ENCODE peak calls at places on chromosomes 2 and 18, in seven cellular contexts. One of them, this sample, is unnamed.

GRCh38 chr2:26678026-26678425 is 14.5 kb upstream of the KCNK3 start:
- DNase-seq in HepG2: no peak
- DNase-seq in fibroblast of lung: no peak
- DNase-seq in brain microvascular endothelial cell: no peak
- DNase-seq in Peyer's patch: no peak
- DNase-seq in IMR-90: no peak
- DNase-seq in neural progenitor cell: no peak
- DNase-seq in this sample: no peak

GRCh38 chr2:29731948-29732347 is 189.4 kb downstream of the ALK start:
- DNase-seq in Peyer's patch: no peak
- DNase-seq in brain microvascular endothelial cell: no peak
- DNase-seq in fibroblast of lung: no peak
- DNase-seq in IMR-90: no peak
- DNase-seq in neural progenitor cell: no peak
- DNase-seq in HepG2: no peak
- DNase-seq in this sample: no peak

GRCh38 chr2:202355993-202356505 is 20.1 kb upstream of the BMPR2 start:
- DNase-seq in IMR-90: no peak
- DNase-seq in Peyer's patch: no peak
- DNase-seq in fibroblast of lung: no peak
- DNase-seq in brain microvascular endothelial cell: no peak
- DNase-seq in neural progenitor cell: no peak
- DNase-seq in HepG2: no peak
- DNase-seq in this sample: no peak

GRCh38 chr2:191691016-191691725 is 13.2 kb downstream of the NABP1 start:
- DNase-seq in fibroblast of lung: peak; percentile 91
- DNase-seq in neural progenitor cell: peak; percentile 60
- DNase-seq in brain microvascular endothelial cell: peak; percentile 79
- DNase-seq in Peyer's patch: peak; percentile 51
- DNase-seq in IMR-90: peak; percentile 87
- DNase-seq in HepG2: peak; percentile 81
- DNase-seq in this sample: peak; percentile 88

GRCh38 chr18:28013064-28013463 is 163.9 kb downstream of the CDH2 start:
- DNase-seq in HepG2: peak; percentile 13
- DNase-seq in Peyer's patch: no peak
- DNase-seq in brain microvascular endothelial cell: no peak
- DNase-seq in IMR-90: peak; percentile 23
- DNase-seq in neural progenitor cell: no peak
- DNase-seq in fibroblast of lung: peak; percentile 52
- DNase-seq in this sample: peak; percentile 26

GRCh38 chr2:181876614-181877063 is 14.9 kb upstream of the ITPRID2 start:
- DNase-seq in fibroblast of lung: peak; percentile 51
- DNase-seq in brain microvascular endothelial cell: peak; percentile 70
- DNase-seq in Peyer's patch: no peak
- DNase-seq in IMR-90: peak; percentile 68
- DNase-seq in HepG2: no peak
- DNase-seq in neural progenitor cell: no peak
- DNase-seq in this sample: peak; percentile 56

GRCh38 chr2:165109915-165110314 is 93.9 kb downstream of the SCN3A start:
- DNase-seq in brain microvascular endothelial cell: no peak
- DNase-seq in fibroblast of lung: no peak
- DNase-seq in Peyer's patch: no peak
- DNase-seq in neural progenitor cell: no peak
- DNase-seq in IMR-90: no peak
- DNase-seq in HepG2: peak; percentile 29
- DNase-seq in this sample: no peak

GRCh38 chr2:122433123-122433754 is 677.8 kb downstream of the TSN start:
- DNase-seq in brain microvascular endothelial cell: no peak
- DNase-seq in neural progenitor cell: no peak
- DNase-seq in HepG2: peak; percentile 84
- DNase-seq in Peyer's patch: no peak
- DNase-seq in fibroblast of lung: no peak
- DNase-seq in IMR-90: no peak
- DNase-seq in this sample: no peak

GRCh38 chr2:46306320-46306719 is 9.1 kb downstream of the EPAS1 start:
- DNase-seq in neural progenitor cell: no peak
- DNase-seq in IMR-90: peak; percentile 37
- DNase-seq in HepG2: peak; percentile 97
- DNase-seq in fibroblast of lung: no peak
- DNase-seq in Peyer's patch: no peak
- DNase-seq in brain microvascular endothelial cell: no peak
- DNase-seq in this sample: no peak

GRCh38 chr2:213246665-213247281 is 37.5 kb upstream of the SPAG16 start:
- DNase-seq in fibroblast of lung: peak; percentile 73
- DNase-seq in neural progenitor cell: peak; percentile 68
- DNase-seq in Peyer's patch: peak; percentile 30
- DNase-seq in brain microvascular endothelial cell: no peak
- DNase-seq in HepG2: peak; percentile 48
- DNase-seq in IMR-90: peak; percentile 64
- DNase-seq in this sample: no peak

GRCh38 chr2:209334188-209335017 is 89.4 kb upstream of the MAP2 start:
- DNase-seq in Peyer's patch: peak; percentile 16
- DNase-seq in IMR-90: peak; percentile 37
- DNase-seq in neural progenitor cell: peak; percentile 78
- DNase-seq in brain microvascular endothelial cell: peak; percentile 46
- DNase-seq in fibroblast of lung: peak; percentile 69
- DNase-seq in HepG2: peak; percentile 53
- DNase-seq in this sample: peak; percentile 24

GRCh38 chr2:127535422-127535901 is at the start of gene MYO7B:
- DNase-seq in IMR-90: no peak
- DNase-seq in brain microvascular endothelial cell: no peak
- DNase-seq in neural progenitor cell: no peak
- DNase-seq in fibroblast of lung: no peak
- DNase-seq in Peyer's patch: no peak
- DNase-seq in HepG2: no peak
- DNase-seq in this sample: no peak

GRCh38 chr18:36075862-36076587 is 8.7 kb upstream of the RPRD1A start:
- DNase-seq in IMR-90: peak; percentile 89
- DNase-seq in fibroblast of lung: peak; percentile 91
- DNase-seq in neural progenitor cell: no peak
- DNase-seq in Peyer's patch: no peak
- DNase-seq in HepG2: peak; percentile 58
- DNase-seq in brain microvascular endothelial cell: peak; percentile 31
- DNase-seq in this sample: peak; percentile 37

GRCh38 chr18:73461780-73462059 is 593.9 kb upstream of the NETO1 start:
- DNase-seq in fibroblast of lung: peak; percentile 7
- DNase-seq in neural progenitor cell: no peak
- DNase-seq in brain microvascular endothelial cell: peak; percentile 15
- DNase-seq in IMR-90: peak; percentile 41
- DNase-seq in Peyer's patch: no peak
- DNase-seq in HepG2: no peak
- DNase-seq in this sample: peak; percentile 9

GRCh38 chr2:159617080-159617479 is 732 bp upstream of the BAZ2B start:
- DNase-seq in fibroblast of lung: no peak
- DNase-seq in IMR-90: no peak
- DNase-seq in neural progenitor cell: peak; percentile 39
- DNase-seq in HepG2: no peak
- DNase-seq in brain microvascular endothelial cell: no peak
- DNase-seq in Peyer's patch: no peak
- DNase-seq in this sample: no peak
- H3K4me3 ChIP-seq in fibroblast of lung: peak overlapping the region; percentile 77
- H3K4me3 ChIP-seq in IMR-90: peak overlapping the region; percentile 88
- H3K4me3 ChIP-seq in neural progenitor cell: peak overlapping the region; percentile 79
- H3K4me3 ChIP-seq in HepG2: peak overlapping the region; percentile 100
- H3K4me3 ChIP-seq in brain microvascular endothelial cell: peak overlapping the region; percentile 65
- H3K4me3 ChIP-seq in Peyer's patch: peak overlapping the region; percentile 75
- H3K4me3 ChIP-seq in this sample: peak overlapping the region; percentile 72

DNA sequence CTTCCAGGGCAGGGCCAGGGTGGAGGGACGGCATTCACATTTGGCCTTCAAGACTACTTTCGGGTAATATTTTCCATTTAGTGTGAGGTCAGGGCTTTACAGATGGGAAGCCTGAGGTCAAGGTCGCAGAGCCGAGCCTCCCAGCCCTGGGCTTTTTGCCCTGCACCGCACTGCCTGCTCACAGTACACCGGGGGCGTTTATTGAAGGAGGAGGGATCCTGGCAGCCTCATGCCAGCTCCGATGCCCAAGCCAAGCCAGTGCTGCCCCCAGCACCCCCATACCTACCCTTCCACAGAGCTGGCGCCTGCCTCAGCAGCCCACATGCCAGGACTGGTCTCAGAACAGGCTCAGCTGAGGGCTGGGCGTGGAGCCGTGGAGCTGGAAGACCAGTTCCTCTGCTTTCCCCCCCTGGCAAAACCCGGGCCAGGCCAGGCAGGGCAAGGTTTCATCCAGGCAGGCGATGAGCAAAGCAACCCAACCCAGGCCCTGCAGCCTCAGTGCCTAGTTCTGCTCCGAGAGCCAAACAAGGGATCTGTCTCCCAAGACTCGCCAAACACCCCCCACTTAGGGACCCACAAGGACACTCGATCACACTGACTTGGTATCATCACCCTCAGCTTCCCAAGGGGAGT is 11.9 kb downstream of the SDC1 start:
- DNase-seq in fibroblast of lung: no peak
- DNase-seq in IMR-90: no peak
- DNase-seq in Peyer's patch: no peak
- DNase-seq in neural progenitor cell: no peak
- DNase-seq in HepG2: no peak
- DNase-seq in brain microvascular endothelial cell: no peak
- DNase-seq in this sample: no peak
- TF ChIP-seq CTCF in fibroblast of lung: no peak
- TF ChIP-seq CTCF in IMR-90: no peak
- TF ChIP-seq CTCF in Peyer's patch: no peak
- TF ChIP-seq CTCF in neural progenitor cell: no peak
- TF ChIP-seq CTCF in HepG2: no peak
- TF ChIP-seq CTCF in brain microvascular endothelial cell: no peak
- TF ChIP-seq CTCF in this sample: no peak

GRCh38 chr2:148447877-148448276 is 196.7 kb upstream of the EPC2 start:
- DNase-seq in IMR-90: no peak
- DNase-seq in fibroblast of lung: no peak
- DNase-seq in neural progenitor cell: no peak
- DNase-seq in brain microvascular endothelial cell: no peak
- DNase-seq in Peyer's patch: no peak
- DNase-seq in HepG2: no peak
- DNase-seq in this sample: no peak
- H3K4me3 ChIP-seq in IMR-90: no peak overlapping the region
- H3K4me3 ChIP-seq in fibroblast of lung: no peak overlapping the region
- H3K4me3 ChIP-seq in neural progenitor cell: no peak overlapping the region
- H3K4me3 ChIP-seq in brain microvascular endothelial cell: no peak overlapping the region
- H3K4me3 ChIP-seq in Peyer's patch: no peak overlapping the region
- H3K4me3 ChIP-seq in HepG2: no peak overlapping the region
- H3K4me3 ChIP-seq in this sample: no peak overlapping the region

DNA sequence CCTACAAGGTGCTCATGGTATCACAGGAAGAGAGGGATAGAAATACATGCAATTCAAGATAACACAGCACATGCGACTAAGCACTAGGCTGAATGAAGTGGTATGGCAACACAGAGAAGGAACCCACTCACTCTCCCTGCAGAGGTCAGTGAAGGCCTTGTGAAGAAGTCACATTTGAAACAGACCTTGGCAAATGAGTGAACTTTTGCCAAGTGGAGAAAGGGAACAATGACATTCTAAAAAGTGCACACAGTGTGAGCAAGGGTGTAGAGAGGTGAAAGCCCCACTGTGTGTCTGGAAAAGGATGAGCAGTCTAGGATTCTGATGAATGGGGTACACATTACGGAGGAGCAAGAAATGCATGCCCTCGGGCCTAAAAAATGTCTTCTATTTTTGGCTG is 23.3 kb downstream of the KLF7 start:
- DNase-seq in IMR-90: no peak
- DNase-seq in HepG2: no peak
- DNase-seq in fibroblast of lung: no peak
- DNase-seq in brain microvascular endothelial cell: no peak
- DNase-seq in neural progenitor cell: no peak
- DNase-seq in Peyer's patch: no peak
- DNase-seq in this sample: no peak
- TF ChIP-seq CTCF in IMR-90: no peak
- TF ChIP-seq CTCF in HepG2: peak; percentile 24
- TF ChIP-seq CTCF in fibroblast of lung: no peak
- TF ChIP-seq CTCF in brain microvascular endothelial cell: peak; percentile 22
- TF ChIP-seq CTCF in neural progenitor cell: no peak
- TF ChIP-seq CTCF in Peyer's patch: peak; percentile 26
- TF ChIP-seq CTCF in this sample: no peak

GRCh38 chr2:201129044-201129505 is 13.1 kb downstream of the CFLAR start:
- DNase-seq in IMR-90: peak; percentile 89
- DNase-seq in neural progenitor cell: no peak
- DNase-seq in brain microvascular endothelial cell: peak; percentile 76
- DNase-seq in Peyer's patch: peak; percentile 46
- DNase-seq in fibroblast of lung: no peak
- DNase-seq in HepG2: peak; percentile 78
- DNase-seq in this sample: no peak

GRCh38 chr2:201130524-201131186 is 14.7 kb downstream of the CFLAR start:
- DNase-seq in brain microvascular endothelial cell: peak; percentile 83
- DNase-seq in IMR-90: peak; percentile 91
- DNase-seq in Peyer's patch: no peak
- DNase-seq in HepG2: no peak
- DNase-seq in neural progenitor cell: no peak
- DNase-seq in fibroblast of lung: peak; percentile 65
- DNase-seq in this sample: no peak

GRCh38 chr2:201127128-201127521 is 11.2 kb downstream of the CFLAR start:
- DNase-seq in Peyer's patch: no peak
- DNase-seq in neural progenitor cell: no peak
- DNase-seq in IMR-90: no peak
- DNase-seq in fibroblast of lung: no peak
- DNase-seq in brain microvascular endothelial cell: no peak
- DNase-seq in HepG2: no peak
- DNase-seq in this sample: no peak

GRCh38 chr2:201127570-201127969 is 11.6 kb downstream of the CFLAR start:
- DNase-seq in IMR-90: peak; percentile 74
- DNase-seq in HepG2: no peak
- DNase-seq in fibroblast of lung: peak; percentile 61
- DNase-seq in Peyer's patch: no peak
- DNase-seq in neural progenitor cell: no peak
- DNase-seq in brain microvascular endothelial cell: no peak
- DNase-seq in this sample: no peak

GRCh38 chr2:201126308-201127127 is 10.6 kb downstream of the CFLAR start:
- DNase-seq in fibroblast of lung: peak; percentile 36
- DNase-seq in Peyer's patch: no peak
- DNase-seq in HepG2: no peak
- DNase-seq in IMR-90: peak; percentile 49
- DNase-seq in brain microvascular endothelial cell: no peak
- DNase-seq in neural progenitor cell: no peak
- DNase-seq in this sample: no peak
- H3K4me3 ChIP-seq in fibroblast of lung: no peak overlapping the region
- H3K4me3 ChIP-seq in Peyer's patch: peak overlapping the region; percentile 49
- H3K4me3 ChIP-seq in HepG2: no peak overlapping the region
- H3K4me3 ChIP-seq in IMR-90: no peak overlapping the region
- H3K4me3 ChIP-seq in brain microvascular endothelial cell: no peak overlapping the region
- H3K4me3 ChIP-seq in neural progenitor cell: no peak overlapping the region
- H3K4me3 ChIP-seq in this sample: no peak overlapping the region

GRCh38 chr2:15588329-15588919 is 3.2 kb upstream of the DDX1 start:
- DNase-seq in brain microvascular endothelial cell: peak; percentile 68
- DNase-seq in Peyer's patch: peak; percentile 46
- DNase-seq in neural progenitor cell: peak; percentile 72
- DNase-seq in fibroblast of lung: peak; percentile 63
- DNase-seq in IMR-90: peak; percentile 54
- DNase-seq in HepG2: peak; percentile 67
- DNase-seq in this sample: peak; percentile 40
- TF ChIP-seq CTCF in brain microvascular endothelial cell: peak; percentile 86
- TF ChIP-seq CTCF in Peyer's patch: peak; percentile 50
- TF ChIP-seq CTCF in neural progenitor cell: peak; percentile 76
- TF ChIP-seq CTCF in fibroblast of lung: peak; percentile 64
- TF ChIP-seq CTCF in IMR-90: peak; percentile 65
- TF ChIP-seq CTCF in HepG2: peak; percentile 87
- TF ChIP-seq CTCF in this sample: peak; percentile 74